ENCODE peak calls at places on chromosomes 7 and 10, in five cellular contexts. Z, F, C, B and E are unnamed samples.

GRCh38 chr10:28089467-28089866 is 90.6 kb upstream of the ODAD2 start:
- DNase-seq in Z (no peak), F (no peak), C (no peak), B (peak), E (no peak)

GRCh38 chr10:42898037-42898960 is 115.7 kb downstream of the BMS1 start:
- DNase-seq in Z (no peak), F (no peak), C (no peak), B (no peak), E (no peak)

GRCh38 chr7:97298561-97298960 is 181.1 kb downstream of the SDHAF3 start:
- DNase-seq in Z (no peak), F (no peak), C (no peak), B (peak), E (no peak)

GRCh38 chr7:34430456-34430855 is 227.6 kb upstream of the NPSR1 start:
- DNase-seq in Z (no peak), F (peak), C (no peak), B (peak), E (no peak)

GRCh38 chr10:62636825-62637248 is 167.7 kb upstream of the ADO start:
- DNase-seq in Z (no peak), F (peak), C (no peak), B (peak), E (no peak)

GRCh38 chr7:17640730-17641377 is 299.4 kb downstream of the SNX13 start:
- DNase-seq in Z (no peak), F (peak), C (peak), B (peak), E (no peak)

GRCh38 chr10:111435871-111436270 is 359.0 kb downstream of the ADRA2A start:
- DNase-seq in Z (no peak), F (no peak), C (no peak), B (no peak), E (no peak)

GRCh38 chr10:802506-802905 is 113.0 kb upstream of the DIP2C start:
- DNase-seq in Z (no peak), F (no peak), C (no peak), B (no peak), E (no peak)

GRCh38 chr7:10802011-10802410 is 171.7 kb upstream of the PHF14 start:
- DNase-seq in Z (no peak), F (no peak), C (no peak), B (no peak), E (no peak)

GRCh38 chr10:22340362-22341189 is 4.7 kb upstream of the SPAG6 start:
- DNase-seq in Z (peak), F (peak), C (no peak), B (peak), E (peak)

GRCh38 chr7:135798104-135798503 is 49.5 kb upstream of the FAM180A start:
- DNase-seq in Z (no peak), F (no peak), C (no peak), B (no peak), E (peak)

GRCh38 chr10:79268100-79268670 is 79.1 kb upstream of the PPIF start:
- DNase-seq in Z (no peak), F (no peak), C (no peak), B (no peak), E (no peak)

GRCh38 chr10:132422931-132423813 is 26.2 kb downstream of the PWWP2B start:
- DNase-seq in Z (no peak), F (peak), C (no peak), B (peak), E (no peak)

GRCh38 chr10:78338717-78339116 is 305.1 kb downstream of the RPS24 start:
- DNase-seq in Z (no peak), F (no peak), C (no peak), B (no peak), E (peak)

GRCh38 chr7:151895008-151895661 is 18.2 kb upstream of the PRKAG2 start:
- DNase-seq in Z (peak), F (no peak), C (no peak), B (no peak), E (no peak)

GRCh38 chr7:96285579-96285978 is 36.3 kb downstream of the SLC25A13 start:
- DNase-seq in Z (no peak), F (no peak), C (no peak), B (no peak), E (no peak)

GRCh38 chr7:28207486-28208158 is 27.0 kb upstream of the JAZF1 start:
- DNase-seq in Z (no peak), F (peak), C (peak), B (peak), E (no peak)

GRCh38 chr7:95323410-95324129 is 762 bp downstream of the PON1 start:
- DNase-seq in Z (no peak), F (no peak), C (no peak), B (no peak), E (no peak)

GRCh38 chr7:50774299-50774698 is 8.4 kb downstream of the GRB10 start:
- DNase-seq in Z (no peak), F (peak), C (no peak), B (no peak), E (no peak)

GRCh38 chr10:7218974-7219373 is 191.9 kb downstream of the SFMBT2 start:
- DNase-seq in Z (no peak), F (peak), C (no peak), B (peak), E (no peak)

GRCh38 chr7:103824251-103824650 is 165.2 kb downstream of the RELN start:
- DNase-seq in Z (no peak), F (no peak), C (no peak), B (no peak), E (no peak)

GRCh38 chr7:20735346-20736065 is 51.2 kb downstream of the SP8 start:
- DNase-seq in Z (no peak), F (no peak), C (no peak), B (no peak), E (no peak)

GRCh38 chr10:76583711-76584161 is 1053.9 kb downstream of the KCNMA1 start:
- DNase-seq in Z (no peak), F (no peak), C (no peak), B (peak), E (no peak)

GRCh38 chr7:21507627-21508343 is 35.1 kb upstream of the DNAH11 start:
- DNase-seq in Z (no peak), F (peak), C (no peak), B (peak), E (no peak)

GRCh38 chr10:59470570-59470969 is 108.2 kb upstream of the FAM13C start:
- DNase-seq in Z (no peak), F (no peak), C (no peak), B (no peak), E (no peak)

GRCh38 chr10:131077031-131077430 is 234.5 kb downstream of the TCERG1L start:
- DNase-seq in Z (no peak), F (no peak), C (no peak), B (no peak), E (no peak)